ENCODE peak calls at places on chromosomes 16 and 17, in six cellular contexts. W is activated effector memory CD4-positive, alpha-beta T cell treated with anti-CD3 and anti-CD28 coated beads, Interleukin-2, amount 50 U/mL, for 16 hours; T is GM06990; A is non-pigmented ciliary epithelial cell; Z is aorta; D is kidney tubule cell. P is an unnamed sample.

GRCh38 chr17:8151120-8151640 is 1.0 kb downstream of the PER1 start:
- DNase-seq in W (peak), D (peak), Z (peak), A (peak), T (peak), P (peak)

GRCh38 chr17:50203589-50204345 is 2.3 kb upstream of the COL1A1 start:
- DNase-seq in W (no peak), D (no peak), A (no peak), Z (peak), T (no peak), P (no peak)

GRCh38 chr17:2237960-2238359 is 65.6 kb downstream of the SMG6 start:
- DNase-seq in D (no peak), Z (no peak), W (no peak), T (no peak), A (no peak), P (no peak)

GRCh38 chr17:1043601-1044251 is 46.8 kb downstream of the TIMM22 start:
- DNase-seq in A (no peak), W (no peak), T (no peak), D (no peak), Z (peak), P (peak)

GRCh38 chr17:47778184-47778635 is 43.4 kb downstream of the OSBPL7 start:
- DNase-seq in T (no peak), D (no peak), Z (no peak), A (no peak), W (no peak), P (no peak)

GRCh38 chr17:16419074-16419928 is 3.9 kb downstream of the TRPV2 start:
- DNase-seq in W (peak), T (no peak), Z (no peak), D (peak), A (peak), P (no peak)

GRCh38 chr17:79005063-79005861 is 4.3 kb downstream of the CANT1 start:
- DNase-seq in W (no peak), D (peak), A (no peak), Z (peak), T (no peak), P (peak)

GRCh38 chr17:3989156-3989886 is 25.1 kb upstream of the ATP2A3 start:
- DNase-seq in W (no peak), T (no peak), A (no peak), D (no peak), Z (peak), P (peak)

GRCh38 chr16:31064882-31065461 is 9.1 kb downstream of the ZNF668 start:
- DNase-seq in A (peak), W (no peak), D (peak), T (no peak), Z (no peak), P (peak)

GRCh38 chr17:6570731-6571465 is 14.5 kb upstream of the PITPNM3 start:
- DNase-seq in D (no peak), T (no peak), A (no peak), W (no peak), Z (no peak), P (no peak)

GRCh38 chr17:6526362-6527152 is 29.8 kb downstream of the PITPNM3 start:
- DNase-seq in D (no peak), Z (peak), W (no peak), A (no peak), T (no peak), P (no peak)

GRCh38 chr16:83389751-83390150 is 418.0 kb upstream of the HSBP1 start:
- DNase-seq in D (no peak), T (no peak), Z (no peak), W (no peak), A (no peak), P (no peak)

GRCh38 chr16:1011316-1012082 is 29.9 kb downstream of the SOX8 start:
- DNase-seq in Z (no peak), D (no peak), T (no peak), A (no peak), W (no peak), P (no peak)

GRCh38 chr17:60065136-60065535 is 13.6 kb downstream of the HEATR6 start:
- DNase-seq in A (no peak), T (no peak), Z (no peak), D (no peak), W (no peak), P (no peak)

GRCh38 chr17:28570716-28571254 is 539 bp downstream of the PIGS start:
- DNase-seq in T (peak), W (peak), D (peak), A (no peak), Z (peak), P (peak)

GRCh38 chr17:49486012-49486641 is 9.0 kb upstream of the NGFR start:
- DNase-seq in Z (no peak), W (no peak), A (no peak), T (no peak), D (no peak), P (no peak)

GRCh38 chr16:59249049-59249448 is 514.9 kb upstream of the GOT2 start:
- DNase-seq in W (no peak), T (no peak), D (no peak), Z (no peak), A (no peak), P (no peak)

GRCh38 chr16:23908790-23909189 is 73.0 kb downstream of the PRKCB start:
- DNase-seq in W (no peak), T (no peak), D (no peak), A (no peak), Z (no peak), P (no peak)

GRCh38 chr17:82320956-82321927 is 3.8 kb upstream of the CD7 start:
- DNase-seq in W (peak), T (peak), Z (no peak), D (no peak), A (no peak), P (peak)

GRCh38 chr17:82217530-82218204 is 5.0 kb upstream of the CCDC57 start:
- DNase-seq in Z (peak), W (peak), A (peak), T (no peak), D (peak), P (no peak)

GRCh38 chr17:48989100-48989499 is 8.1 kb upstream of the IGF2BP1 start:
- DNase-seq in D (no peak), A (no peak), T (no peak), Z (no peak), W (no peak), P (no peak)

GRCh38 chr17:71447644-71448043 is 673.2 kb upstream of the SOX9 start:
- DNase-seq in Z (no peak), W (no peak), T (no peak), D (no peak), A (no peak), P (no peak)

GRCh38 chr16:66961065-66961744 is at the start of gene CES3:
- DNase-seq in W (peak), D (peak), Z (no peak), T (peak), A (peak), P (peak)

GRCh38 chr16:46949216-46949892 is 24.1 kb downstream of the DNAJA2 start:
- DNase-seq in Z (no peak), W (peak), T (peak), D (peak), A (no peak), P (no peak)

GRCh38 chr17:35734396-35734795 is 3.0 kb downstream of the RASL10B start:
- DNase-seq in A (no peak), T (no peak), Z (no peak), D (no peak), W (no peak), P (no peak)

GRCh38 chr17:46865100-46865499 is 13.7 kb downstream of the WNT9B start:
- DNase-seq in T (no peak), D (peak), W (no peak), A (peak), Z (no peak), P (no peak)

GRCh38 chr17:65467156-65467555 is 94.3 kb downstream of the AXIN2 start:
- DNase-seq in W (no peak), T (no peak), Z (no peak), A (no peak), D (no peak), P (no peak)

GRCh38 chr17:6241996-6242395 is 171.8 kb downstream of the WSCD1 start:
- DNase-seq in A (no peak), Z (no peak), T (no peak), W (no peak), D (no peak), P (no peak)

GRCh38 chr17:8173871-8174322 is 2.3 kb downstream of the TMEM107 start:
- DNase-seq in W (no peak), Z (no peak), D (no peak), T (no peak), A (no peak), P (no peak)

GRCh38 chr17:80899402-80900268 is 92.0 kb upstream of the CHMP6 start:
- DNase-seq in W (peak), T (no peak), Z (no peak), D (peak), A (no peak), P (peak)

GRCh38 chr16:53664724-53665345 is 38.8 kb downstream of the RPGRIP1L start:
- DNase-seq in T (no peak), Z (no peak), D (no peak), W (no peak), A (peak), P (no peak)

P was measured in D341Med.